ENCODE peak calls at places on chromosomes 11 and 22, in six cellular contexts. K, R, X, Y, F and Q are unnamed samples.

GRCh38 chr11:13343931-13344717 is 66.5 kb downstream of the BMAL1 start:
- DNase-seq in F (peak), X (peak), Y (no peak), K (peak), R (peak), Q (peak)

GRCh38 chr22:40403651-40404050 is 33.3 kb downstream of the SGSM3 start:
- DNase-seq in F (no peak), X (no peak), R (no peak), Y (peak), K (no peak), Q (no peak)

GRCh38 chr22:42500164-42500835 is 19.3 kb downstream of the RRP7A start:
- DNase-seq in R (peak), K (peak), F (peak), X (peak), Y (peak), Q (peak)

GRCh38 chr11:65417702-65418430 is 4.7 kb upstream of the NEAT1 start:
- DNase-seq in X (no peak), R (peak), F (peak), Y (peak), K (peak), Q (peak)

GRCh38 chr11:69770525-69770924 is 4.6 kb downstream of the FGF4 start:
- DNase-seq in Y (no peak), X (no peak), F (no peak), R (no peak), K (no peak), Q (no peak)

GRCh38 chr11:8709002-8709672 is 26.5 kb downstream of the RPL27A start:
- DNase-seq in K (peak), F (peak), Y (no peak), X (peak), R (no peak), Q (peak)

GRCh38 chr11:123478352-123478986 is 48.4 kb downstream of the GRAMD1B start:
- DNase-seq in K (peak), Y (no peak), F (peak), X (peak), R (no peak), Q (peak)

GRCh38 chr11:45181595-45182550 is 35.4 kb downstream of the PRDM11 start:
- DNase-seq in X (no peak), F (no peak), K (no peak), Y (no peak), R (no peak), Q (no peak)

GRCh38 chr11:126862664-126863247 is 137.8 kb downstream of the KIRREL3 start:
- DNase-seq in F (no peak), R (no peak), K (no peak), Y (no peak), X (no peak), Q (no peak)

GRCh38 chr22:50700387-50701075 is 27.9 kb downstream of the SHANK3 start:
- DNase-seq in X (no peak), F (no peak), Y (peak), R (no peak), K (no peak), Q (no peak)

GRCh38 chr11:64245797-64246623 is 733 bp downstream of the PPP1R14B start:
- DNase-seq in F (peak), K (peak), Y (peak), X (peak), R (peak), Q (peak)

GRCh38 chr11:34844466-34845112 is 71.6 kb downstream of the APIP start:
- DNase-seq in X (no peak), R (no peak), F (no peak), K (no peak), Y (no peak), Q (no peak)

GRCh38 chr11:3231550-3231850 is 717 bp downstream of the MRGPRE start:
- DNase-seq in R (no peak), K (no peak), F (no peak), X (no peak), Y (no peak), Q (no peak)

GRCh38 chr11:116851631-116852030 is 14.2 kb upstream of the APOA1 start:
- DNase-seq in Y (peak), R (peak), K (no peak), F (no peak), X (no peak), Q (peak)

GRCh38 chr11:8728566-8728965 is 46.0 kb downstream of the RPL27A start:
- DNase-seq in F (peak), R (no peak), X (no peak), Y (no peak), K (no peak), Q (no peak)

GRCh38 chr22:19912236-19912999 is 29.2 kb upstream of the COMT start:
- DNase-seq in K (no peak), Y (no peak), F (no peak), R (no peak), X (no peak), Q (no peak)

GRCh38 chr22:46763051-46763705 is 728 bp downstream of the TBC1D22A start:
- DNase-seq in X (peak), Y (peak), F (peak), K (peak), R (peak), Q (peak)

GRCh38 chr11:45000918-45001317 is 50.2 kb upstream of the TP53I11 start:
- DNase-seq in K (no peak), F (no peak), R (no peak), X (no peak), Y (no peak), Q (no peak)

GRCh38 chr22:50184004-50184461 is 1.7 kb upstream of the TRABD start:
- DNase-seq in F (peak), Y (peak), R (no peak), X (peak), K (peak), Q (peak)

GRCh38 chr22:28108851-28109250 is 189.8 kb upstream of the PITPNB start:
- DNase-seq in X (no peak), R (no peak), K (no peak), F (no peak), Y (no peak), Q (no peak)

GRCh38 chr22:38751422-38752346 is 4.1 kb downstream of the SUN2 start:
- DNase-seq in F (no peak), K (no peak), Y (peak), R (peak), X (no peak), Q (no peak)

GRCh38 chr11:108551653-108552462 is 41.7 kb downstream of the EXPH5 start:
- DNase-seq in K (no peak), Y (no peak), F (peak), X (no peak), R (no peak), Q (peak)

GRCh38 chr11:5004429-5005274 is 10.0 kb downstream of the OR51L1 start:
- DNase-seq in K (peak), F (peak), X (peak), Y (no peak), R (no peak), Q (peak)

GRCh38 chr22:36641902-36642640 is 61.5 kb downstream of the CACNG2 start:
- DNase-seq in F (peak), R (no peak), K (peak), X (no peak), Y (no peak), Q (peak)

GRCh38 chr11:64141081-64141783 is 24.7 kb downstream of the MACROD1 start:
- DNase-seq in Y (no peak), R (no peak), F (no peak), X (no peak), K (no peak), Q (no peak)

GRCh38 chr11:95487391-95487790 is 256.4 kb upstream of the SESN3 start:
- DNase-seq in K (no peak), R (no peak), Y (no peak), X (no peak), F (no peak), Q (no peak)

GRCh38 chr11:102930451-102930850 is 25.1 kb downstream of the MMP13 start:
- DNase-seq in R (no peak), X (no peak), Y (no peak), K (no peak), F (no peak), Q (no peak)

GRCh38 chr11:93921695-93922468 is 71.5 kb upstream of the VSTM5 start:
- DNase-seq in Y (no peak), F (peak), X (peak), K (peak), R (no peak), Q (peak)
- TF ChIP-seq CTCF in Y (peak), F (peak), X (peak), K (peak), R (no peak), Q (peak)

DNA sequence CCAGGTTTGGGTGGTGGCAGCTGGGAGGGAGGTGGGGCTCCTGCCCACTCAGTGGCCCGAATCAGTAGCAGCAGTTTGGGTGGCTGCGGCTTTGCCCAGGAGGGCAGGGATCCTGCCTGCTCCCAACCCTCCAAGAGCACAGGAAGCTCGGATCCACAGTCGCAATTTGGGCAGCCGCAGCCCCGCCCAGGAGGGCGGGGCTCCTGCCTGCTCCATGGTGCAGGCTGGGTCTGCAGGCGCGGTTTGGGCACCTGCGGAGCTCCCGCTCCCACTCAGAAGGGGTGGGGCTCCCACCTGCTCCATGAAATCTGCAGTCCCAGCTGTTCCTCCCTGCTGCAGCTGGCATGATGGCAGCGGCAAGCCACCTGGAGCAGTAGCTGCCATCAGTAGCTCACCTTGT is 38.1 kb upstream of the CALCB start:
- DNase-seq in K (no peak), X (no peak), Y (no peak), F (no peak), R (no peak), Q (no peak)
- H3K4me3 ChIP-seq in K (no peak), X (no peak), Y (no peak), F (no peak), R (no peak), Q (no peak)

GRCh38 chr22:45548441-45548840 is 45.8 kb downstream of the FBLN1 start:
- DNase-seq in X (no peak), F (no peak), R (no peak), K (no peak), Y (no peak), Q (no peak)

GRCh38 chr22:45550891-45551290 is 48.2 kb downstream of the FBLN1 start:
- DNase-seq in R (no peak), X (no peak), F (no peak), K (no peak), Y (no peak), Q (no peak)

GRCh38 chr22:45549739-45550138 is 47.1 kb downstream of the FBLN1 start:
- DNase-seq in Y (no peak), X (no peak), F (peak), R (no peak), K (peak), Q (no peak)

GRCh38 chr22:45550416-45550815 is 47.7 kb downstream of the FBLN1 start:
- DNase-seq in X (no peak), Y (no peak), R (no peak), K (no peak), F (no peak), Q (no peak)

GRCh38 chr22:45548991-45549736 is 46.5 kb downstream of the FBLN1 start:
- DNase-seq in Y (no peak), X (no peak), F (peak), R (no peak), K (peak), Q (peak)
- TF ChIP-seq CTCF in Y (peak), X (no peak), F (peak), R (no peak), K (peak), Q (peak)

GRCh38 chr11:60993611-60994010 is 22.1 kb downstream of the CD6 start:
- DNase-seq in K (no peak), X (no peak), F (no peak), R (no peak), Y (no peak), Q (no peak)

GRCh38 chr11:60994450-60995135 is 23.1 kb downstream of the CD6 start:
- DNase-seq in X (no peak), Y (no peak), F (no peak), K (no peak), R (no peak), Q (no peak)

GRCh38 chr11:60992842-60993409 is 21.4 kb downstream of the CD6 start:
- DNase-seq in R (no peak), K (no peak), F (no peak), Y (no peak), X (no peak), Q (no peak)

GRCh38 chr11:60991457-60991856 is 20.0 kb downstream of the CD6 start:
- DNase-seq in K (no peak), X (no peak), R (no peak), F (no peak), Y (no peak), Q (no peak)

GRCh38 chr11:60995798-60996197 is 24.3 kb downstream of the CD6 start:
- DNase-seq in F (no peak), Y (no peak), R (no peak), X (peak), K (no peak), Q (peak)
- H3K4me3 ChIP-seq in F (no peak), Y (no peak), R (no peak), X (no peak), K (no peak), Q (no peak)